ENCODE peak calls at places on chromosomes 2 and 18, in four cellular contexts. K is HEK293T, O is ovary, U is T-helper 9 cell. E is an unnamed sample.

GRCh38 chr2:207363761-207364160 is 166.0 kb upstream of the CREB1 start:
- DNase-seq in K (no peak), O (no peak), U (no peak), E (no peak)

GRCh38 chr18:23719634-23720201 is 30.5 kb downstream of the LAMA3 start:
- DNase-seq in K (no peak), O (no peak), U (no peak), E (peak; percentile 90)

GRCh38 chr2:66888246-66888645 is 453.3 kb downstream of the MEIS1 start:
- DNase-seq in K (no peak), O (no peak), U (no peak), E (no peak)

GRCh38 chr2:78175642-78176041 is 653.5 kb upstream of the LRRTM4 start:
- DNase-seq in K (no peak), O (no peak), U (no peak), E (no peak)

GRCh38 chr2:28608061-28608828 is 112.4 kb downstream of the PLB1 start:
- DNase-seq in K (no peak), O (no peak), U (no peak), E (no peak)

GRCh38 chr2:52064234-52064633 is 1032.3 kb upstream of the NRXN1 start:
- DNase-seq in K (no peak), O (no peak), U (no peak), E (no peak)

GRCh38 chr2:110149330-110150220 is 34.0 kb upstream of the MALL start:
- DNase-seq in K (no peak), O (no peak), U (no peak), E (no peak)

GRCh38 chr2:70247364-70248144 is 874 bp downstream of the TIA1 start:
- DNase-seq in K (no peak), O (no peak), U (no peak), E (peak; percentile 68)

GRCh38 chr2:130840506-130840905 is 3.8 kb downstream of the ARHGEF4 start:
- DNase-seq in K (no peak), O (no peak), U (no peak), E (no peak)

GRCh38 chr2:40227200-40227599 is 224.7 kb downstream of the SLC8A1 start:
- DNase-seq in K (no peak), O (no peak), U (no peak), E (no peak)

GRCh38 chr2:139652385-139652784 is 872.2 kb upstream of the NXPH2 start:
- DNase-seq in K (no peak), O (no peak), U (no peak), E (no peak)

GRCh38 chr2:101083613-101084012 is 67.6 kb downstream of the TBC1D8 start:
- DNase-seq in K (no peak), O (no peak), U (no peak), E (no peak)

GRCh38 chr2:161418275-161418714 is 2.2 kb downstream of the TBR1 start:
- DNase-seq in K (no peak), O (no peak), U (no peak), E (no peak)

GRCh38 chr2:175137793-175138192 is 30.2 kb downstream of the ATF2 start:
- DNase-seq in K (no peak), O (no peak), U (no peak), E (no peak)

GRCh38 chr18:61753373-61753772 is 139.4 kb downstream of the RNF152 start:
- DNase-seq in K (no peak), O (no peak), U (no peak), E (no peak)

GRCh38 chr2:171160119-171160629 is 519 bp downstream of the TLK1 start:
- DNase-seq in K (peak; percentile 59), O (peak; percentile 80), U (peak; percentile 58), E (peak; percentile 87)

GRCh38 chr2:12034303-12034861 is 287.9 kb downstream of the LPIN1 start:
- DNase-seq in K (no peak), O (no peak), U (no peak), E (no peak)

GRCh38 chr2:106137944-106138903 is 55.9 kb downstream of the UXS1 start:
- DNase-seq in K (no peak), O (no peak), U (peak; percentile 23), E (no peak)

GRCh38 chr2:10709290-10709939 is 12.0 kb upstream of the ATP6V1C2 start:
- DNase-seq in K (peak; percentile 71), O (no peak), U (no peak), E (no peak)

GRCh38 chr2:167140767-167141166 is 252.5 kb downstream of the XIRP2 start:
- DNase-seq in K (no peak), O (no peak), U (no peak), E (no peak)

GRCh38 chr2:69989422-69990128 is 28.1 kb upstream of the ASPRV1 start:
- DNase-seq in K (no peak), O (no peak), U (no peak), E (no peak)

GRCh38 chr2:126979604-126980003 is 80.9 kb downstream of the TEX51 start:
- DNase-seq in K (no peak), O (no peak), U (no peak), E (no peak)

GRCh38 chr18:61199131-61199903 is 133.9 kb upstream of the CDH20 start:
- DNase-seq in K (no peak), O (no peak), U (no peak), E (no peak)

E was measured in erythroblast.